ENCODE peak calls at places on chromosomes 4 and X, in seven cellular contexts. A, O, Q, F, W, J and N are unnamed samples. For H3K9me3, the result is how much of the 10 kb centered on the place peaks cover.

GRCh38 chr4:140935259-140935658 is 179.1 kb upstream of the TBC1D9 start:
- DNase-seq in F (no peak), W (peak), O (no peak), Q (no peak), J (no peak), A (no peak), N (no peak)

GRCh38 chrX:18640686-18641085 is 31.2 kb downstream of the RS1 start:
- DNase-seq in A (no peak), J (no peak), F (no peak), Q (no peak), O (no peak), W (no peak), N (no peak)

GRCh38 chrX:18961686-18962085 is 22.2 kb downstream of the PHKA2 start:
- DNase-seq in O (no peak), F (no peak), Q (no peak), A (no peak), W (no peak), J (no peak), N (no peak)

GRCh38 chr4:26213317-26213716 is 107.5 kb upstream of the RBPJ start:
- DNase-seq in A (no peak), F (no peak), Q (no peak), J (no peak), O (no peak), W (no peak), N (no peak)

GRCh38 chr4:178611062-178611461 is 1168.8 kb upstream of the AGA start:
- DNase-seq in A (no peak), J (no peak), Q (no peak), O (no peak), F (no peak), W (no peak), N (no peak)

GRCh38 chr4:40046311-40046980 is 10.2 kb upstream of the N4BP2 start:
- DNase-seq in O (peak), Q (no peak), J (no peak), F (peak), A (no peak), W (no peak), N (peak)

GRCh38 chr4:175308236-175308635 is 390.1 kb downstream of the ADAM29 start:
- DNase-seq in Q (no peak), F (no peak), J (no peak), A (no peak), O (no peak), W (no peak), N (no peak)

GRCh38 chr4:174284181-174284886 is 623 bp downstream of the CEP44 start:
- DNase-seq in F (no peak), Q (no peak), J (no peak), W (no peak), O (peak), A (no peak), N (no peak)

GRCh38 chr4:173855015-173855414 is 325.0 kb upstream of the HAND2 start:
- DNase-seq in A (no peak), W (no peak), J (no peak), Q (no peak), F (no peak), O (no peak), N (no peak)

GRCh38 chr4:140790765-140791164 is 34.6 kb upstream of the TBC1D9 start:
- DNase-seq in J (no peak), Q (peak), O (peak), W (peak), A (no peak), F (no peak), N (no peak)

GRCh38 chr4:73896416-73896815 is 27.2 kb downstream of the CXCL1 start:
- DNase-seq in W (no peak), Q (no peak), J (no peak), O (no peak), A (no peak), F (no peak), N (no peak)

GRCh38 chrX:107752037-107752436 is 23.6 kb downstream of the TSC22D3 start:
- DNase-seq in A (no peak), W (no peak), J (no peak), F (no peak), Q (no peak), O (no peak), N (no peak)

GRCh38 chr4:173919196-173919595 is 364.3 kb downstream of the FBXO8 start:
- DNase-seq in W (no peak), J (no peak), A (no peak), F (no peak), Q (no peak), O (no peak), N (no peak)

GRCh38 chrX:15173411-15173810 is 96.5 kb downstream of the ASB9 start:
- DNase-seq in O (no peak), F (no peak), A (no peak), J (no peak), Q (no peak), W (no peak), N (no peak)

GRCh38 chr4:93852680-93853079 is 24.1 kb downstream of the ATOH1 start:
- DNase-seq in F (no peak), J (no peak), W (no peak), Q (no peak), A (no peak), O (no peak), N (no peak)

GRCh38 chr4:179399054-179399782 is 1957.0 kb upstream of the AGA start:
- DNase-seq in F (no peak), J (no peak), A (no peak), O (no peak), W (no peak), Q (no peak), N (no peak)

GRCh38 chr4:24672871-24673270 is 88.5 kb upstream of the DHX15 start:
- DNase-seq in W (no peak), F (no peak), Q (no peak), J (no peak), A (no peak), O (no peak), N (no peak)

GRCh38 chrX:153799326-153799725 is 4.9 kb downstream of the SSR4 start:
- DNase-seq in Q (no peak), W (no peak), J (no peak), A (no peak), O (no peak), F (no peak), N (no peak)

GRCh38 chrX:153802513-153803045 is 8.1 kb downstream of the SSR4 start:
- DNase-seq in J (no peak), O (no peak), A (no peak), F (no peak), W (no peak), Q (no peak), N (no peak)

GRCh38 chrX:153800177-153800722 is 5.8 kb downstream of the SSR4 start:
- DNase-seq in W (no peak), A (no peak), J (peak), Q (no peak), F (no peak), O (no peak), N (no peak)

GRCh38 chrX:153801646-153802045 is 7.2 kb downstream of the SSR4 start:
- DNase-seq in Q (no peak), O (no peak), J (no peak), F (no peak), W (no peak), A (no peak), N (no peak)

GRCh38 chrX:153800746-153801145 is 6.3 kb downstream of the SSR4 start:
- DNase-seq in W (no peak), A (no peak), O (no peak), F (no peak), Q (no peak), J (no peak), N (no peak)
- H3K9me3 ChIP-seq in W (under half), A (under half), O (under half), F (under half), Q (under half), J (under half), N (under half)

GRCh38 chr4:113587156-113587555 is 174.4 kb downstream of the CAMK2D start:
- DNase-seq in A (no peak), J (no peak), F (no peak), W (no peak), Q (no peak), O (no peak), N (no peak)
- H3K27ac ChIP-seq in A (no peak), J (no peak), F (peak), W (no peak), Q (no peak), O (no peak), N (no peak)

GRCh38 chr4:139314047-139314800 is 11.9 kb upstream of the NDUFC1 start:
- DNase-seq in A (no peak), O (no peak), J (no peak), Q (no peak), W (no peak), F (no peak), N (no peak)

GRCh38 chr4:139315221-139315675 is 13.0 kb upstream of the NDUFC1 start:
- DNase-seq in W (no peak), J (no peak), A (no peak), F (no peak), O (no peak), Q (peak), N (no peak)

GRCh38 chr4:139319571-139319970 is 17.3 kb upstream of the NDUFC1 start:
- DNase-seq in Q (no peak), A (no peak), O (no peak), W (no peak), F (no peak), J (no peak), N (no peak)

GRCh38 chr4:139317635-139318034 is 15.4 kb upstream of the NDUFC1 start:
- DNase-seq in F (no peak), O (no peak), W (no peak), J (no peak), Q (no peak), A (no peak), N (no peak)

GRCh38 chr4:139316733-139317132 is 14.5 kb upstream of the NDUFC1 start:
- DNase-seq in J (no peak), W (no peak), Q (no peak), A (no peak), F (no peak), O (no peak), N (no peak)
- H3K9me3 ChIP-seq in J (under half), W (under half), Q (under half), A (under half), F (under half), O (under half), N (under half)

GRCh38 chr4:7004331-7004730 is 38.8 kb upstream of the TADA2B start:
- DNase-seq in Q (peak), W (no peak), F (no peak), O (no peak), A (no peak), J (no peak), N (peak)

GRCh38 chr4:7007142-7007907 is 35.8 kb upstream of the TADA2B start:
- DNase-seq in A (no peak), W (no peak), Q (no peak), F (no peak), J (peak), O (no peak), N (no peak)

GRCh38 chr4:7005571-7005970 is 37.6 kb upstream of the TADA2B start:
- DNase-seq in A (no peak), W (no peak), O (no peak), J (no peak), Q (no peak), F (no peak), N (no peak)

GRCh38 chr4:7007944-7008343 is 35.2 kb upstream of the TADA2B start:
- DNase-seq in Q (no peak), F (no peak), A (no peak), O (no peak), J (no peak), W (no peak), N (no peak)

GRCh38 chr4:7006411-7006810 is 36.8 kb upstream of the TADA2B start:
- DNase-seq in Q (no peak), J (no peak), O (no peak), W (no peak), A (no peak), F (no peak), N (no peak)
- H3K27ac ChIP-seq in Q (no peak), J (no peak), O (no peak), W (no peak), A (no peak), F (no peak), N (no peak)

DNA sequence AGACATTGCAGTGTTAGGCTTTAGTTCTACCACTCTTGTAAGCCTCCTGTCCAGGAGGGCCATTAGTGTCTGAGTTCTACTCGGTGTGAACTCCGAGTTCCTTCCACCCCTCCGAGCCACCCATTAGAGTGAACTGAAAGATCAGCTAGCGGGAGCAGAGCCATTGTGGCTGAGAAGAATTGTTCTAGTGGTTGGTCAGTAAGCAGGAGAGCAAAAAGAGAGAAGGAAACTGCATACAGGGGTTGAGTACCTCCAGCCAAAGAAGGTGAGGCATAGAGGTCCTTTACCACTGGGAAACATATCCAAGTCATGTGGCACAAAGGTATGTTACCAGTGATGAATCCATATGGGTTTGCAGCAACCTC is 96.9 kb downstream of the CPE start:
- DNase-seq in W (no peak), Q (no peak), A (no peak), J (no peak), O (no peak), F (no peak), N (no peak)
- H3K9me3 ChIP-seq in W (under half), Q (under half), A (under half), J (under half), O (under half), F (under half), N (under half)

GRCh38 chr4:41935652-41936021 is 408 bp downstream of the TMEM33 start:
- DNase-seq in W (no peak), O (no peak), F (no peak), A (no peak), Q (no peak), J (no peak), N (no peak)

GRCh38 chr4:41934813-41935651 is at the start of gene TMEM33:
- DNase-seq in W (peak), A (peak), J (peak), F (peak), O (peak), Q (peak), N (peak)

GRCh38 chr4:41930139-41930831 is 4.9 kb upstream of the TMEM33 start:
- DNase-seq in W (peak), F (no peak), A (no peak), Q (no peak), J (no peak), O (no peak), N (no peak)

GRCh38 chr4:41932988-41933387 is 2.2 kb upstream of the TMEM33 start:
- DNase-seq in O (no peak), W (no peak), Q (no peak), J (no peak), F (no peak), A (no peak), N (no peak)

GRCh38 chr4:41933997-41934812 is 1.0 kb upstream of the TMEM33 start:
- DNase-seq in A (no peak), O (no peak), W (peak), Q (no peak), J (no peak), F (peak), N (no peak)
- H3K27ac ChIP-seq in A (no peak), O (no peak), W (no peak), Q (peak), J (peak), F (no peak), N (no peak)

GRCh38 chr4:138577145-138577544 is 335.0 kb upstream of the SLC7A11 start:
- DNase-seq in F (no peak), J (no peak), W (no peak), A (no peak), O (no peak), Q (no peak), N (no peak)
- H3K9me3 ChIP-seq in F (under half), J (under half), W (under half), A (under half), O (under half), Q (under half), N (under half)

GRCh38 chr4:139076016-139076744 is 60.6 kb downstream of the NOCT start:
- DNase-seq in W (no peak), J (no peak), A (no peak), F (no peak), O (no peak), Q (no peak), N (no peak)
- H3K27ac ChIP-seq in W (no peak), J (peak), A (no peak), F (peak), O (no peak), Q (no peak), N (no peak)

GRCh38 chr4:127852661-127853060 is 28.0 kb upstream of the PLK4 start:
- DNase-seq in F (no peak), Q (no peak), W (no peak), J (no peak), O (no peak), A (no peak), N (no peak)
- H3K9me3 ChIP-seq in F (under half), Q (under half), W (under half), J (under half), O (under half), A (under half), N (under half)

DNA sequence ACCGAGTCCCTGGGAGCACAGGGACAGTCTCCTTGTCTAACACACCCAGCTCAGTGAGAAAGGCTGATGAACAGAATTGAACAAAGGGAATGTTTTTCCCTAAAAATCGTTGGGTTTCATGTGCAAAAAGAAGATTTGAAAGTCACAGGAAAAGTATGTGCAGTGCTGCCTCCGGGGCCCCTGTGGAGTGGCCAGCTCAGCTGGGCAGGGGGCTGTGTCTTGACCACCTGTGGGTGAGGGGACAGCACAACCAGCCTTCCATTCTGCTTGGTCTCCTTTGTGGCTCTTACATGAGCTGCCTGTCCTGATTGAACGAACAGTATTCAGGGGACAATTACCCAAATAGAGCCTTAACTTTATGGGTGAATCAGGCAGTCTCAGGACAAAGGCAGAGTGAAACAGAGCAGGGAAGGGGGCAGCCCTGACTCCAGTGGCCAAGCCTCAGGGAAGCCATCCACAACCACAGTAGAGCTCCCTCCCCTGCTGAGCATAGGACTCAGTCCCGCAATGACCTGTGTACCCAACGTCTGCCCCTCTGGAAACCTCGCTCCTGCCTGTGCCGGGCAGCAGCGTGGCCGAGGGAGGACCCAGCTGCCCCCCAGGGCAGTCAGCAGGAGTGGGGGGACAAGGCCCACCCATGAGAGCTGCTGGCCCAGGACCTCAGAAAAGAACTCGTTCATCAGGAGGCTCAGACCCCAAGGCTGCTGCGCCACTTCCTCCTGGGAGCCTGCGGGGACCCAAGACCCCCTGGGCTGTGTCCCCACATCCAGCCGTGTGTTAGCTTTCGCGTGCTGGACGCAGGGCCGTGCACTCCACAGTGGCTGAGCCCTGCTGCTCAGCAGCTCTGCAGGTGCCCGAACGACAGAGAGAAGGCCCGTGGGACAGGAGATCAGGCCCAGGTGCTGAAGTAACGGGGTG is 59.6 kb upstream of the MXD4 start:
- DNase-seq in Q (no peak), O (no peak), J (peak), F (peak), A (no peak), W (no peak), N (no peak)
- H3K27ac ChIP-seq in Q (no peak), O (no peak), J (no peak), F (no peak), A (no peak), W (no peak), N (no peak)